ENCODE peak calls at places on chromosome 18, in nine cellular contexts. One of them, this sample, is unnamed.

GRCh38 chr18:77560334-77560970 is 310.8 kb downstream of the GALR1 start:
- DNase-seq in fibroblast of lung: no peak
- DNase-seq in hypothalamus: no peak
- DNase-seq in brain microvascular endothelial cell: peak; percentile 82
- DNase-seq in activated CD4-positive, alpha-beta T cell treated with anti-CD3 and anti-CD28 coated beads, Interleukin-2, amount 50 U/mL, for 1 hour: no peak
- DNase-seq in HTR-8/SVneo: no peak
- DNase-seq in EH: no peak
- DNase-seq in NCI-H1092 treated with DMSO at 0.1 percent for 48 hours: no peak
- DNase-seq in WERI-Rb-1: no peak
- DNase-seq in this sample: no peak

GRCh38 chr18:49021433-49022129 is 70.8 kb upstream of the SMAD7 start:
- DNase-seq in fibroblast of lung: peak; percentile 29
- DNase-seq in hypothalamus: no peak
- DNase-seq in brain microvascular endothelial cell: peak; percentile 33
- DNase-seq in activated CD4-positive, alpha-beta T cell treated with anti-CD3 and anti-CD28 coated beads, Interleukin-2, amount 50 U/mL, for 1 hour: peak; percentile 14
- DNase-seq in HTR-8/SVneo: no peak
- DNase-seq in EH: peak; percentile 42
- DNase-seq in NCI-H1092 treated with DMSO at 0.1 percent for 48 hours: no peak
- DNase-seq in WERI-Rb-1: peak; percentile 91
- DNase-seq in this sample: peak; percentile 79

GRCh38 chr18:68840554-68841263 is 42.8 kb downstream of the CCDC102B start:
- DNase-seq in fibroblast of lung: peak; percentile 96
- DNase-seq in hypothalamus: no peak
- DNase-seq in brain microvascular endothelial cell: peak; percentile 94
- DNase-seq in activated CD4-positive, alpha-beta T cell treated with anti-CD3 and anti-CD28 coated beads, Interleukin-2, amount 50 U/mL, for 1 hour: no peak
- DNase-seq in HTR-8/SVneo: peak; percentile 12
- DNase-seq in EH: peak; percentile 96
- DNase-seq in NCI-H1092 treated with DMSO at 0.1 percent for 48 hours: no peak
- DNase-seq in WERI-Rb-1: no peak
- DNase-seq in this sample: no peak

GRCh38 chr18:5992381-5992780 is 97.1 kb upstream of the TMEM200C start:
- DNase-seq in fibroblast of lung: no peak
- DNase-seq in hypothalamus: no peak
- DNase-seq in brain microvascular endothelial cell: no peak
- DNase-seq in activated CD4-positive, alpha-beta T cell treated with anti-CD3 and anti-CD28 coated beads, Interleukin-2, amount 50 U/mL, for 1 hour: no peak
- DNase-seq in HTR-8/SVneo: no peak
- DNase-seq in EH: no peak
- DNase-seq in NCI-H1092 treated with DMSO at 0.1 percent for 48 hours: no peak
- DNase-seq in WERI-Rb-1: no peak
- DNase-seq in this sample: no peak

GRCh38 chr18:23703057-23703986 is 14.1 kb downstream of the LAMA3 start:
- DNase-seq in fibroblast of lung: peak; percentile 59
- DNase-seq in hypothalamus: no peak
- DNase-seq in brain microvascular endothelial cell: peak; percentile 81
- DNase-seq in activated CD4-positive, alpha-beta T cell treated with anti-CD3 and anti-CD28 coated beads, Interleukin-2, amount 50 U/mL, for 1 hour: no peak
- DNase-seq in HTR-8/SVneo: peak; percentile 36
- DNase-seq in EH: peak; percentile 79
- DNase-seq in NCI-H1092 treated with DMSO at 0.1 percent for 48 hours: peak; percentile 19
- DNase-seq in WERI-Rb-1: peak; percentile 29
- DNase-seq in this sample: peak; percentile 60

GRCh38 chr18:1094408-1094807 is 189.7 kb downstream of the ADCYAP1 start:
- DNase-seq in fibroblast of lung: peak; percentile 87
- DNase-seq in hypothalamus: no peak
- DNase-seq in brain microvascular endothelial cell: peak; percentile 18
- DNase-seq in activated CD4-positive, alpha-beta T cell treated with anti-CD3 and anti-CD28 coated beads, Interleukin-2, amount 50 U/mL, for 1 hour: no peak
- DNase-seq in HTR-8/SVneo: peak; percentile 20
- DNase-seq in EH: peak; percentile 45
- DNase-seq in NCI-H1092 treated with DMSO at 0.1 percent for 48 hours: no peak
- DNase-seq in WERI-Rb-1: no peak
- DNase-seq in this sample: no peak

GRCh38 chr18:8548186-8548585 is 61.1 kb upstream of the RAB12 start:
- DNase-seq in fibroblast of lung: peak; percentile 94
- DNase-seq in hypothalamus: no peak
- DNase-seq in brain microvascular endothelial cell: peak; percentile 78
- DNase-seq in activated CD4-positive, alpha-beta T cell treated with anti-CD3 and anti-CD28 coated beads, Interleukin-2, amount 50 U/mL, for 1 hour: no peak
- DNase-seq in HTR-8/SVneo: no peak
- DNase-seq in EH: peak; percentile 3
- DNase-seq in NCI-H1092 treated with DMSO at 0.1 percent for 48 hours: no peak
- DNase-seq in WERI-Rb-1: no peak
- DNase-seq in this sample: no peak

GRCh38 chr18:10508546-10508945 is 17.3 kb upstream of the NAPG start:
- DNase-seq in fibroblast of lung: no peak
- DNase-seq in hypothalamus: no peak
- DNase-seq in brain microvascular endothelial cell: no peak
- DNase-seq in activated CD4-positive, alpha-beta T cell treated with anti-CD3 and anti-CD28 coated beads, Interleukin-2, amount 50 U/mL, for 1 hour: no peak
- DNase-seq in HTR-8/SVneo: no peak
- DNase-seq in EH: no peak
- DNase-seq in NCI-H1092 treated with DMSO at 0.1 percent for 48 hours: no peak
- DNase-seq in WERI-Rb-1: no peak
- DNase-seq in this sample: no peak

GRCh38 chr18:78890388-78890787 is 89.2 kb upstream of the SALL3 start:
- DNase-seq in fibroblast of lung: no peak
- DNase-seq in hypothalamus: no peak
- DNase-seq in brain microvascular endothelial cell: no peak
- DNase-seq in activated CD4-positive, alpha-beta T cell treated with anti-CD3 and anti-CD28 coated beads, Interleukin-2, amount 50 U/mL, for 1 hour: no peak
- DNase-seq in HTR-8/SVneo: no peak
- DNase-seq in EH: no peak
- DNase-seq in NCI-H1092 treated with DMSO at 0.1 percent for 48 hours: no peak
- DNase-seq in WERI-Rb-1: no peak
- DNase-seq in this sample: no peak

GRCh38 chr18:56721031-56721430 is 69.9 kb downstream of the WDR7 start:
- DNase-seq in fibroblast of lung: no peak
- DNase-seq in hypothalamus: no peak
- DNase-seq in brain microvascular endothelial cell: no peak
- DNase-seq in activated CD4-positive, alpha-beta T cell treated with anti-CD3 and anti-CD28 coated beads, Interleukin-2, amount 50 U/mL, for 1 hour: no peak
- DNase-seq in HTR-8/SVneo: no peak
- DNase-seq in EH: no peak
- DNase-seq in NCI-H1092 treated with DMSO at 0.1 percent for 48 hours: no peak
- DNase-seq in WERI-Rb-1: no peak
- DNase-seq in this sample: no peak

GRCh38 chr18:59737776-59738295 is 40.6 kb upstream of the CCBE1 start:
- DNase-seq in fibroblast of lung: no peak
- DNase-seq in hypothalamus: no peak
- DNase-seq in brain microvascular endothelial cell: no peak
- DNase-seq in activated CD4-positive, alpha-beta T cell treated with anti-CD3 and anti-CD28 coated beads, Interleukin-2, amount 50 U/mL, for 1 hour: no peak
- DNase-seq in HTR-8/SVneo: no peak
- DNase-seq in EH: peak; percentile 45
- DNase-seq in NCI-H1092 treated with DMSO at 0.1 percent for 48 hours: no peak
- DNase-seq in WERI-Rb-1: no peak
- DNase-seq in this sample: no peak

This sample was measured in D341Med.